ENCODE peak calls at places on chromosomes 12 and 14, in nine cellular contexts. J is Karpas-422, Y is hepatocyte, R is GM23338, T is HCT116, D is MM.1S, X is SK-N-SH, P is PC-3, I is PC-9. C is an unnamed sample.

GRCh38 chr12:57027805-57028153 is 11.4 kb upstream of the TAC3 start:
- DNase-seq in J (no peak), Y (no peak), R (no peak), T (no peak), D (no peak), X (no peak), P (no peak), I (no peak), C (no peak)

GRCh38 chr12:18700254-18700653 is 37.6 kb downstream of the PLCZ1 start:
- DNase-seq in J (no peak), Y (peak; percentile 20), R (no peak), T (no peak), D (no peak), X (peak; percentile 1), P (no peak), I (no peak), C (peak; percentile 98)

GRCh38 chr12:52285172-52285745 is 6.1 kb downstream of the KRT81 start:
- DNase-seq in J (no peak), Y (no peak), R (no peak), T (no peak), D (no peak), X (no peak), P (peak; percentile 93), I (no peak), C (peak; percentile 79)

GRCh38 chr14:54175298-54175942 is 218.8 kb upstream of the BMP4 start:
- DNase-seq in J (peak; percentile 91), Y (peak; percentile 88), R (peak; percentile 93), T (peak; percentile 78), D (peak; percentile 42), X (peak; percentile 54), P (peak; percentile 100), I (peak; percentile 71), C (peak; percentile 73)

GRCh38 chr12:101743724-101744472 is 4.6 kb upstream of the SYCP3 start:
- DNase-seq in J (no peak), Y (no peak), R (no peak), T (no peak), D (peak; percentile 92), X (no peak), P (no peak), I (no peak), C (no peak)

GRCh38 chr12:51590347-51591019 is 550 bp upstream of the SCN8A start:
- DNase-seq in J (peak; percentile 90), Y (peak; percentile 92), R (peak; percentile 94), T (peak; percentile 51), D (peak; percentile 84), X (peak; percentile 96), P (peak; percentile 86), I (peak; percentile 32), C (peak; percentile 94)

GRCh38 chr12:110141389-110141788 is 17.2 kb downstream of the IFT81 start:
- DNase-seq in J (no peak), Y (peak; percentile 29), R (no peak), T (no peak), D (no peak), X (no peak), P (no peak), I (no peak), C (peak; percentile 90)

GRCh38 chr14:54574528-54574927 is 7.6 kb downstream of the SAMD4A start:
- DNase-seq in J (no peak), Y (no peak), R (no peak), T (no peak), D (no peak), X (no peak), P (no peak), I (no peak), C (peak; percentile 70)

GRCh38 chr12:52925717-52926595 is 21.1 kb upstream of the KRT8 start:
- DNase-seq in J (no peak), Y (peak; percentile 80), R (peak; percentile 47), T (no peak), D (no peak), X (no peak), P (peak; percentile 95), I (peak; percentile 88), C (peak; percentile 12)

GRCh38 chr12:120791669-120792176 is 66.1 kb downstream of the ACADS start:
- DNase-seq in J (no peak), Y (no peak), R (no peak), T (no peak), D (no peak), X (no peak), P (no peak), I (no peak), C (no peak)

GRCh38 chr12:57850924-57851323 is 4.4 kb upstream of the CTDSP2 start:
- DNase-seq in J (peak; percentile 57), Y (no peak), R (peak; percentile 64), T (no peak), D (no peak), X (peak; percentile 61), P (no peak), I (no peak), C (no peak)

GRCh38 chr14:105894978-105895881 is 368.8 kb downstream of the TMEM121 start:
- DNase-seq in J (no peak), Y (no peak), R (no peak), T (no peak), D (no peak), X (peak; percentile 25), P (no peak), I (no peak), C (no peak)

GRCh38 chr12:51683763-51684357 is 92.8 kb downstream of the SCN8A start:
- DNase-seq in J (no peak), Y (no peak), R (no peak), T (no peak), D (no peak), X (no peak), P (peak; percentile 93), I (no peak), C (peak; percentile 88)

GRCh38 chr12:130336723-130337475 is 788 bp upstream of the PIWIL1 start:
- DNase-seq in J (peak; percentile 37), Y (no peak), R (no peak), T (no peak), D (no peak), X (no peak), P (no peak), I (no peak), C (no peak)
- H3K9me2 ChIP-seq in J (no peaks in the 10 kb centered on the region), Y (no peaks in the 10 kb centered on the region), R (no peaks in the 10 kb centered on the region), T (no peaks in the 10 kb centered on the region), D (no peaks in the 10 kb centered on the region), X (no peaks in the 10 kb centered on the region), P (no peaks in the 10 kb centered on the region), I (no peaks in the 10 kb centered on the region), C (no peaks in the 10 kb centered on the region)

GRCh38 chr12:114687802-114688201 is 3.8 kb upstream of the TBX3 start:
- DNase-seq in J (no peak), Y (no peak), R (peak; percentile 29), T (no peak), D (no peak), X (no peak), P (no peak), I (no peak), C (no peak)
- H3K27me3 ChIP-seq in J (no peaks in the 10 kb centered on the region), Y (no peaks in the 10 kb centered on the region), R (peaks cover 94% of the 10 kb centered on the region), T (peaks cover 24% of the 10 kb centered on the region), D (no peaks in the 10 kb centered on the region), X (no peaks in the 10 kb centered on the region), P (no peaks in the 10 kb centered on the region), I (peaks cover 88% of the 10 kb centered on the region), C (no peaks in the 10 kb centered on the region)

GRCh38 chr14:49691031-49691430 is 1.9 kb upstream of the KLHDC1 start:
- DNase-seq in J (no peak), Y (no peak), R (peak; percentile 17), T (no peak), D (no peak), X (no peak), P (no peak), I (no peak), C (no peak)

GRCh38 chr14:49688701-49689030 is 652 bp upstream of the POLE2 start:
- DNase-seq in J (no peak), Y (no peak), R (no peak), T (no peak), D (no peak), X (no peak), P (no peak), I (no peak), C (no peak)

GRCh38 chr14:49692895-49693737 is at the start of gene KLHDC1:
- DNase-seq in J (peak; percentile 89), Y (peak; percentile 91), R (peak; percentile 83), T (no peak), D (peak; percentile 7), X (peak; percentile 88), P (peak; percentile 68), I (peak; percentile 50), C (peak; percentile 92)

GRCh38 chr14:49687942-49688700 is at the start of gene POLE2:
- DNase-seq in J (peak; percentile 95), Y (peak; percentile 86), R (peak; percentile 91), T (peak; percentile 44), D (peak; percentile 46), X (peak; percentile 93), P (peak; percentile 76), I (peak; percentile 51), C (peak; percentile 83)

DNA sequence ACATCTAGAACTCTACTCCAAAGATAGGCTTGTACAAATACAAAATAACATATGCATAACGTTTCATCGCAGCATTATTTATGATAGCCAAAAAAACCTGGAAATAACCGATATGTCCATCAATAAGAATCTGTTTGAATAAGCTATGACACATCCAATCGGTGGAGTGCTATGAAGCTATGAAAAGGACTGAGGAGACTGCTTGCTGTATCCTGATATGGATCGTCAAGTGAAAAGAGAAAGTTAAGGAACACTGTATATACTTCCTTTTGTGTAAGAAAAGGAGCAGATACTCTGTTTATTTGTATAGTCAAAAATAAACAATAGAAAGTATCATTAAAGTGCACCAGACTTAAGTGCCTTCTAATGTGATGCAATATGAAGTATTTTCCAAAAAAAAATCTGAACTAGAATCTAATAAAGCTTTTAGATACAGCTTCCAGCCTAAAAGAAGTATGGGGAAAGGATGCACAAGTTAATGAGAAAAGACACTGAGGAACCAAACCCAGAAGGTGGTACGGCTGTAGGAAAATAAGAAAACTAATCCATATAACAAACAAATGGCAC is 646 bp upstream of the KLHDC1 start:
- DNase-seq in J (no peak), Y (no peak), R (no peak), T (no peak), D (no peak), X (no peak), P (no peak), I (no peak), C (peak; percentile 32)
- H3K9me2 ChIP-seq in J (no peaks in the 10 kb centered on the region), Y (no peaks in the 10 kb centered on the region), R (no peaks in the 10 kb centered on the region), T (no peaks in the 10 kb centered on the region), D (no peaks in the 10 kb centered on the region), X (no peaks in the 10 kb centered on the region), P (no peaks in the 10 kb centered on the region), I (no peaks in the 10 kb centered on the region), C (no peaks in the 10 kb centered on the region)

GRCh38 chr14:31994391-31995033 is 82.6 kb upstream of the ARHGAP5 start:
- DNase-seq in J (no peak), Y (no peak), R (no peak), T (no peak), D (no peak), X (no peak), P (no peak), I (no peak), C (peak; percentile 49)

GRCh38 chr14:31990959-31991541 is 86.1 kb upstream of the ARHGAP5 start:
- DNase-seq in J (no peak), Y (no peak), R (no peak), T (no peak), D (no peak), X (no peak), P (peak; percentile 60), I (no peak), C (peak; percentile 59)

GRCh38 chr14:31993521-31993941 is 83.6 kb upstream of the ARHGAP5 start:
- DNase-seq in J (no peak), Y (no peak), R (no peak), T (no peak), D (no peak), X (no peak), P (peak; percentile 7), I (no peak), C (peak; percentile 24)

GRCh38 chr14:31990183-31990862 is 86.8 kb upstream of the ARHGAP5 start:
- DNase-seq in J (no peak), Y (no peak), R (no peak), T (no peak), D (no peak), X (no peak), P (no peak), I (no peak), C (peak; percentile 79)

GRCh38 chr14:31992051-31992450 is 85.1 kb upstream of the ARHGAP5 start:
- DNase-seq in J (no peak), Y (peak; percentile 42), R (no peak), T (no peak), D (no peak), X (no peak), P (peak; percentile 92), I (no peak), C (peak; percentile 85)
- H3K27me3 ChIP-seq in J (no peaks in the 10 kb centered on the region), Y (no peaks in the 10 kb centered on the region), R (no peaks in the 10 kb centered on the region), T (no peaks in the 10 kb centered on the region), D (no peaks in the 10 kb centered on the region), X (no peaks in the 10 kb centered on the region), P (no peaks in the 10 kb centered on the region), I (no peaks in the 10 kb centered on the region), C (no peaks in the 10 kb centered on the region)